ENCODE peak calls at places on chromosomes 11 and 22, in eight cellular contexts. G is lower leg skin, B is endothelial cell, O is HepG2, L is nephron progenitor cell, Z is lung, F is glutamatergic neuron, P is WERI-Rb-1. C is an unnamed sample.

GRCh38 chr11:14253437-14253836 is 105.5 kb downstream of the RRAS2 start:
- DNase-seq in G (peak), F (no peak), L (no peak), B (no peak), P (no peak), O (no peak), Z (no peak), C (no peak)

GRCh38 chr11:6813651-6814050 is 14.2 kb upstream of the OR6A2 start:
- DNase-seq in L (no peak), B (no peak), Z (no peak), O (no peak), P (no peak), G (no peak), F (no peak), C (no peak)

GRCh38 chr11:46693597-46694012 is 6.8 kb downstream of the ARHGAP1 start:
- DNase-seq in G (no peak), P (no peak), F (no peak), B (no peak), O (no peak), Z (no peak), L (no peak), C (no peak)

GRCh38 chr22:33116846-33117547 is 58.8 kb upstream of the SYN3 start:
- DNase-seq in Z (no peak), O (no peak), L (no peak), P (no peak), B (peak), F (no peak), G (no peak), C (peak)

GRCh38 chr11:46003647-46004046 is 81.2 kb downstream of the LARGE2 start:
- DNase-seq in Z (no peak), B (no peak), F (no peak), O (no peak), G (no peak), L (no peak), P (no peak), C (no peak)

GRCh38 chr11:108965602-108966001 is 300.7 kb downstream of the DDX10 start:
- DNase-seq in F (no peak), G (no peak), B (no peak), O (no peak), Z (no peak), P (no peak), L (no peak), C (peak)

GRCh38 chr11:128587415-128587814 is at the start of gene ETS1:
- DNase-seq in P (no peak), G (no peak), O (no peak), F (no peak), L (no peak), Z (no peak), B (no peak), C (peak)

GRCh38 chr22:48254311-48254873 is 1491.9 kb downstream of the TBC1D22A start:
- DNase-seq in L (no peak), P (peak), O (no peak), Z (peak), G (peak), F (no peak), B (no peak), C (no peak)

GRCh38 chr22:48105254-48105653 is 1342.8 kb downstream of the TBC1D22A start:
- DNase-seq in G (peak), L (no peak), O (no peak), P (no peak), F (no peak), B (no peak), Z (no peak), C (no peak)

GRCh38 chr11:130431337-130431773 is 2.9 kb upstream of the ADAMTS8 start:
- DNase-seq in B (peak), G (peak), L (peak), F (peak), O (peak), Z (peak), P (peak), C (peak)

GRCh38 chr22:44924724-44925123 is 85.1 kb downstream of the PHF21B start:
- DNase-seq in L (no peak), B (no peak), G (no peak), P (no peak), F (no peak), Z (no peak), O (no peak), C (no peak)

GRCh38 chr11:12806113-12806512 is 131.9 kb downstream of the TEAD1 start:
- DNase-seq in G (no peak), P (no peak), B (no peak), F (no peak), O (no peak), Z (peak), L (no peak), C (peak)

GRCh38 chr11:119999220-119999619 is 138.7 kb downstream of the TRIM29 start:
- DNase-seq in G (no peak), F (no peak), L (no peak), P (peak), B (no peak), Z (no peak), O (no peak), C (peak)

GRCh38 chr11:69799097-69799496 is 20.1 kb downstream of the FGF3 start:
- DNase-seq in P (no peak), Z (no peak), G (no peak), O (no peak), L (no peak), F (no peak), B (no peak), C (no peak)

GRCh38 chr11:26322335-26323067 is 9.4 kb upstream of the ANO3 start:
- DNase-seq in P (no peak), F (no peak), G (no peak), L (no peak), B (no peak), O (no peak), Z (no peak), C (no peak)

GRCh38 chr11:122976396-122976733 is 5.3 kb downstream of the BSX start:
- DNase-seq in O (no peak), Z (no peak), G (no peak), F (no peak), P (no peak), B (no peak), L (no peak), C (no peak)

GRCh38 chr11:104541706-104542105 is 356.6 kb downstream of the CASP12 start:
- DNase-seq in G (no peak), O (no peak), Z (no peak), B (no peak), P (no peak), L (no peak), F (no peak), C (no peak)

GRCh38 chr11:3614742-3615171 is 27.0 kb downstream of the ART5 start:
- DNase-seq in B (no peak), G (peak), Z (peak), F (no peak), P (peak), L (no peak), O (no peak), C (no peak)

GRCh38 chr11:79982185-79982584 is 541.4 kb upstream of the TENM4 start:
- DNase-seq in L (no peak), B (no peak), O (no peak), Z (no peak), G (no peak), F (no peak), P (no peak), C (no peak)

GRCh38 chr11:19642185-19642591 is 70.4 kb upstream of the NAV2 start:
- DNase-seq in B (no peak), F (no peak), L (no peak), G (no peak), P (no peak), Z (no peak), O (no peak), C (peak)

DNA sequence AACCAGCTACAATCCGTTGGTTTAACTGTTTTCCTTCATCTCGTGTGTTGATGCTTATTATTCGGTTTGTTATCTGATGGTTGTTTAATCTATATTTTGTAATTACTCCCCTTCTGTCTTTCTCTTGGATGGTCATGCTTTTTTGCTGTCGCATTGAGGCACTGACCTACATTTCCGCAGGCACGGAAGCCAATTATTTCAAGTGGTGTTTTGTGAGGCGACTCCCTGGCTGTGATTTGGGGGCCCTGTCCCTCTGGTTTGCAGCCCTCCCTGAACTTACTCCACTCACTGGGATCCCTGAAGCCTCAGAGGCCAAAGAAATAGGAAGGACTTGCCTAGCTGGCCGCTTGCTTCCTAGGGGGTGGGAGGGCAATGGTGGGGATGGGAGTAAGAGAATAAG is 165.8 kb upstream of the B3GAT1 start:
- DNase-seq in B (no peak), G (no peak), L (no peak), F (no peak), Z (peak), P (no peak), O (no peak), C (no peak)
- TF ChIP-seq CTCF in B (no peak), G (no peak), L (no peak), F (no peak), Z (no peak), P (no peak), O (no peak), C (no peak)

GRCh38 chr22:23384899-23385298 is 195.2 kb downstream of the IGLL1 start:
- DNase-seq in O (no peak), P (no peak), L (no peak), F (no peak), G (no peak), B (no peak), Z (no peak), C (no peak)

GRCh38 chr22:23385301-23386244 is 194.5 kb downstream of the IGLL1 start:
- DNase-seq in O (peak), G (peak), B (peak), F (peak), Z (peak), P (peak), L (peak), C (peak)

GRCh38 chr22:23384451-23384850 is 195.6 kb downstream of the IGLL1 start:
- DNase-seq in P (no peak), B (no peak), Z (no peak), O (no peak), F (no peak), L (no peak), G (no peak), C (no peak)

GRCh38 chr22:23382796-23383195 is 197.3 kb downstream of the IGLL1 start:
- DNase-seq in F (no peak), L (no peak), P (no peak), G (peak), B (no peak), Z (no peak), O (no peak), C (no peak)

DNA sequence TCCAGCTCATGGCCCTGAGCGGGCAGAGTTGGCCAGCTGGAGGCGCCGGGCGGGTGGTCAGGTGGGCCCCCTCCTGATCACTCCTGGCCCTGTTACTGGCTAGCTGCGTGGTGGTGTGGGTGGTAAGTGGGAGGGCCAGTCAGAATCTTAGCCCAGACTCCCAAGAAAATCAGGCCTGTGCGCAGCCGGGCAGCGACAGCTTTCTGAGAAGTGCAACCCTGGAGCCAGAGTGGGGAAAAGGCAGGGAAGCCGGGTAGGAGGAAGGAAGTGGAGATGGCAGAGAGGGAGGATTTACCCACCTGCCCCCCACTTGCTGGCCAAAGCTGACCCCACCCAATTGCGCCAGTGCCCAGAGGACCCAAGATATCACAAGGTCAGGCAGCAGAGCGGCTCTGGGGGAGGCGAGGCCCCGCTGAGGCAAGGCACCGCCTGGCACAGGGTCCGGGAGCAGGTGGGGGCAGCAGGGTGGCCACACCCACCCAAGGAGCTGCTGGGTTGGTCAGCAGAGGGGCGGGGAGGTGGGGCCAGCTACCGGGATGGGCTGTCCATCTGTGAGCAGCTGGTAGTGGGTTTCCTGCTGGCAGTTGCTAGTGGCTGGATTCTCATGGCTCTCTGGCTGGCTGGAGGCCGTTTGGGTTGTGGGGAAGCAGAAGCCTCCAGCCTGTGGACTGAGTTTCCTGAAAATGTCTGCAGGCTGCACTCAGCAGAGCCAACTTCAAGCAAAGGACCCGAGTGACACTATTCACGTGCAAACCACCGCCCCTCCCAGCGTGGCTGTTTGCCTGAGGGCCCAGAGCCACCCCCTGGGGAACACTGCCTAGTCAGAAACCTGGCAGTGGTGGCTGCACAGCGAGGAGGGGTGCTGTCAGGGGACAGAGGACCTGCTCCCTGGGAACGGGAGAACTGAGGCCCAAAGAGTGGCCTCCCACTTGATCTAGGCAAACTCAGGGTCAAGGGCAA is 196.3 kb downstream of the IGLL1 start:
- DNase-seq in P (peak), Z (no peak), F (peak), G (peak), B (no peak), L (peak), O (no peak), C (no peak)
- TF ChIP-seq CTCF in P (peak), Z (no peak), F (no peak), G (no peak), B (no peak), L (no peak), O (no peak), C (no peak)

GRCh38 chr11:133809525-133810178 is 35.7 kb downstream of the SPATA19 start:
- DNase-seq in L (no peak), F (no peak), G (peak), Z (no peak), B (no peak), O (no peak), P (no peak), C (no peak)
- TF ChIP-seq CTCF in L (no peak), F (no peak), G (no peak), Z (no peak), B (no peak), O (no peak), P (peak), C (no peak)

GRCh38 chr11:86442827-86443226 is 68.1 kb downstream of the CCDC81 start:
- DNase-seq in P (no peak), O (no peak), Z (no peak), F (no peak), G (no peak), L (no peak), B (no peak), C (no peak)

GRCh38 chr11:86442420-86442819 is 67.7 kb downstream of the CCDC81 start:
- DNase-seq in P (no peak), O (no peak), G (no peak), B (no peak), L (no peak), F (no peak), Z (no peak), C (no peak)

GRCh38 chr11:86440305-86440716 is 65.6 kb downstream of the CCDC81 start:
- DNase-seq in B (no peak), L (no peak), O (no peak), Z (no peak), F (no peak), G (no peak), P (no peak), C (peak)

GRCh38 chr11:86438685-86439084 is 64.0 kb downstream of the CCDC81 start:
- DNase-seq in O (no peak), F (no peak), B (no peak), L (no peak), Z (no peak), G (no peak), P (no peak), C (peak)

DNA sequence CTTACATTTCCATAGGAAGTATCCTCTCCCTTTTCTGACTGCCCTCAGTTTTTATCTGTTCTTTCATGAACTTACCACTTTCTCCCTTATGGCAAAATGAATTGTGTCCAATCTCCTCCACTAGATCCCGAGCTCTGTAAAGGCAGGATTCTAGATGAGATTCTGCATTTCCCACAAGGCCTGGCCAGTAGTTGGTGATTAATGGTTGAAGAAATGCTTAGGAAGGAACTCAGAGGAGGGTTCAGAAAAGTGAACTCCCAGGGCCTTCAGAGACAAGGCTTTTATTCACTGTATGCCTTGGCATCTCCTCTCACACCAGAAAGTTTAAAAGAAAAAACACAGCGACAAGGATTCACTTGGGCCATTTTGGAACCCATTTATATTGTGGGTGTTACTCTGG is 66.2 kb downstream of the CCDC81 start:
- DNase-seq in F (no peak), O (no peak), B (no peak), G (no peak), Z (no peak), P (no peak), L (no peak), C (no peak)
- TF ChIP-seq CTCF in F (no peak), O (no peak), B (no peak), G (no peak), Z (no peak), P (no peak), L (no peak), C (no peak)

GRCh38 chr11:31487848-31488247 is 21.6 kb downstream of the IMMP1L start:
- DNase-seq in O (peak), L (no peak), F (no peak), B (peak), G (no peak), P (peak), Z (no peak), C (peak)
- TF ChIP-seq CTCF in O (peak), L (peak), F (peak), B (no peak), G (no peak), P (no peak), Z (no peak), C (peak)

GRCh38 chr11:114254571-114255146 is 41.5 kb upstream of the NNMT start:
- DNase-seq in B (no peak), F (no peak), G (no peak), O (no peak), L (no peak), Z (no peak), P (no peak), C (no peak)

GRCh38 chr11:114250180-114250579 is 46.0 kb upstream of the NNMT start:
- DNase-seq in P (no peak), F (no peak), L (no peak), G (no peak), O (no peak), Z (no peak), B (no peak), C (no peak)

GRCh38 chr11:114251797-114252327 is 44.3 kb upstream of the NNMT start:
- DNase-seq in Z (no peak), L (peak), O (no peak), P (no peak), F (no peak), B (no peak), G (no peak), C (no peak)

GRCh38 chr11:114253771-114254170 is 42.4 kb upstream of the NNMT start:
- DNase-seq in L (no peak), O (no peak), B (no peak), G (no peak), P (no peak), F (no peak), Z (no peak), C (no peak)

DNA sequence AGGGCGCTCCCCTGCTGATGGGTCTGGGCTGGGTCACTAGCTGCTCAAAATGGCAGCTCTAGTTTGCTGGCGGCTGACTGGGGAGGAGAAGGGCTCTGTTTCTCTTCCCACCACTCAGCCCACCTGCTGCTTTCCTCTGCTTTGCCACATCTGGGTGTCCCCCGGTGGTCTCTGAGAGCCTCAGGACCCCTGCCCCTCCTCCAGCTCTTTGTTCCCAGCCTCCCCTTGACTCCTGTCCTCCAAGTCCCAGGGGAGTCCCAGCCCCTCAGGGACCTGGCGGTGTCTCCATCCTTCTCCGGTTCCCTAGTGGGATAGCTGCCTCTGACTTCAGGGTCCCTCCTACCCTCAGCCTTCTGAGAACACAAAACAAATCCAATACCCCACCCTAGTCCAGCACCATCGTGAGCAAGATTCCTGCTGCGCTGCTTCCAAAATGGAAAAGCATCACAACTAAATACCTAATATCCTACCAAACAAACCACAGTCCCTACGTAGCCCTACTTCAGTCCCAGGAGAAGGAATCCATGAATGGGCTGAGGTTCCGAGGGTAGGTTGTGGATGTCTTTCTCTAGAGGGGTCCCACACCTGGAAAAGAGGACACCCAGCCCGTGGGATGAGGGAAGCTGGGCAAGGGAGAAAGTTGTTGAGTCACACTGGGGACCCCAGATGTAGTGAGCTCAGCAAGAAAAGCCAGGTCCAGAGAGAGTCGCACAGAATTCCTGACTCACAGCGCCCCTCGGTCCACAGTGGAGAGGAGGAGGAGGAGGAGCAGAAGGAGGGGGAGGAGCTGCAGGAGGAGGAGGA is 45.0 kb upstream of the NNMT start:
- DNase-seq in F (no peak), P (no peak), G (no peak), L (no peak), B (no peak), Z (no peak), O (no peak), C (no peak)
- TF ChIP-seq CTCF in F (no peak), P (no peak), G (no peak), L (no peak), B (no peak), Z (no peak), O (no peak), C (no peak)

GRCh38 chr11:102831128-102831708 is 12.2 kb downstream of the MMP3 start:
- DNase-seq in Z (no peak), L (peak), P (no peak), F (peak), O (peak), G (peak), B (peak), C (no peak)
- TF ChIP-seq CTCF in Z (no peak), L (no peak), P (no peak), F (no peak), O (peak), G (no peak), B (no peak), C (no peak)

GRCh38 chr11:17827006-17827405 is 92.4 kb downstream of the KCNC1 start:
- DNase-seq in P (peak), L (no peak), G (no peak), O (peak), B (no peak), Z (no peak), F (no peak), C (peak)
- TF ChIP-seq CTCF in P (peak), L (peak), G (no peak), O (peak), B (no peak), Z (no peak), F (no peak), C (peak)